ENCODE peak calls at places on chromosomes 1 and 21, in six cellular contexts. G, H, O, S, J and Z are unnamed samples.

GRCh38 chr1:117967900-117968299 is 38.4 kb downstream of the WDR3 start:
- DNase-seq in G (no peak), H (no peak), O (peak), S (no peak), J (peak), Z (no peak)

GRCh38 chr1:13583964-13584791 is 546 bp downstream of the PDPN start:
- DNase-seq in G (no peak), H (peak), O (no peak), S (no peak), J (peak), Z (no peak)

GRCh38 chr1:66271216-66271903 is 262.6 kb upstream of the SGIP1 start:
- DNase-seq in G (no peak), H (peak), O (peak), S (peak), J (peak), Z (no peak)

GRCh38 chr1:213277036-213277435 is 226.0 kb downstream of the RPS6KC1 start:
- DNase-seq in G (no peak), H (no peak), O (no peak), S (no peak), J (no peak), Z (no peak)

GRCh38 chr1:57551476-57551875 is 127.6 kb upstream of the DAB1 start:
- DNase-seq in G (no peak), H (no peak), O (no peak), S (no peak), J (no peak), Z (no peak)

GRCh38 chr1:99264201-99265021 is at the start of gene PLPPR4:
- DNase-seq in G (no peak), H (peak), O (peak), S (no peak), J (peak), Z (peak)

GRCh38 chr1:47651311-47652089 is 213.7 kb downstream of the FOXD2 start:
- DNase-seq in G (no peak), H (no peak), O (no peak), S (no peak), J (no peak), Z (no peak)

GRCh38 chr21:27759091-27759659 is 792.3 kb upstream of the ADAMTS5 start:
- DNase-seq in G (no peak), H (no peak), O (no peak), S (no peak), J (peak), Z (peak)

GRCh38 chr1:53644496-53644895 is 94.5 kb downstream of the GLIS1 start:
- DNase-seq in G (no peak), H (no peak), O (no peak), S (no peak), J (no peak), Z (no peak)

GRCh38 chr21:44991538-44992483 is 52.0 kb downstream of the SLX9 start:
- DNase-seq in G (no peak), H (peak), O (peak), S (no peak), J (no peak), Z (no peak)

GRCh38 chr21:30480145-30480544 is at the start of gene KRTAP19-1:
- DNase-seq in G (no peak), H (no peak), O (no peak), S (no peak), J (no peak), Z (no peak)

GRCh38 chr1:207898260-207898659 is 12.7 kb downstream of the CD34 start:
- DNase-seq in G (no peak), H (no peak), O (no peak), S (no peak), J (no peak), Z (no peak)

GRCh38 chr1:234330843-234331215 is 42.4 kb upstream of the COA6 start:
- DNase-seq in G (no peak), H (no peak), O (no peak), S (no peak), J (peak), Z (no peak)

GRCh38 chr1:21647431-21648373 is 21.5 kb downstream of the RAP1GAP start:
- DNase-seq in G (no peak), H (peak), O (peak), S (no peak), J (peak), Z (no peak)

GRCh38 chr21:42193131-42193671 is 25.7 kb upstream of the ABCG1 start:
- DNase-seq in G (peak), H (no peak), O (no peak), S (no peak), J (no peak), Z (no peak)

GRCh38 chr1:192977089-192977706 is 82.0 kb downstream of the UCHL5 start:
- DNase-seq in G (no peak), H (no peak), O (no peak), S (no peak), J (no peak), Z (no peak)

GRCh38 chr1:184386271-184387068 is at the start of gene C1orf21:
- DNase-seq in G (peak), H (peak), O (peak), S (peak), J (peak), Z (peak)

GRCh38 chr1:179575497-179576314 is at the start of gene NPHS2:
- DNase-seq in G (no peak), H (no peak), O (no peak), S (no peak), J (no peak), Z (no peak)

GRCh38 chr1:52423771-52424170 is 19.4 kb downstream of the PRPF38A start:
- DNase-seq in G (peak), H (no peak), O (no peak), S (no peak), J (no peak), Z (no peak)

GRCh38 chr1:196951711-196952394 is 8.3 kb downstream of the CFHR2 start:
- DNase-seq in G (no peak), H (no peak), O (peak), S (no peak), J (peak), Z (no peak)

GRCh38 chr1:98112631-98113030 is 191.8 kb upstream of the DPYD start:
- DNase-seq in G (no peak), H (no peak), O (no peak), S (no peak), J (peak), Z (no peak)

GRCh38 chr1:151371340-151371739 is 1.2 kb downstream of the SELENBP1 start:
- DNase-seq in G (no peak), H (peak), O (peak), S (no peak), J (peak), Z (no peak)

GRCh38 chr1:35725591-35725990 is 6.9 kb upstream of the C1orf216 start:
- DNase-seq in G (no peak), H (no peak), O (peak), S (no peak), J (peak), Z (peak)

GRCh38 chr1:197557302-197557701 is 218.0 kb downstream of the DENND1B start:
- DNase-seq in G (no peak), H (no peak), O (peak), S (no peak), J (peak), Z (no peak)

GRCh38 chr1:65948609-65949229 is 156.0 kb downstream of the PDE4B start:
- DNase-seq in G (no peak), H (no peak), O (peak), S (no peak), J (peak), Z (peak)

GRCh38 chr1:14602131-14602530 is 3.6 kb downstream of the KAZN start:
- DNase-seq in G (no peak), H (peak), O (no peak), S (no peak), J (peak), Z (peak)

GRCh38 chr1:168623003-168623828 is 46.8 kb downstream of the XCL1 start:
- DNase-seq in G (no peak), H (peak), O (peak), S (no peak), J (peak), Z (no peak)

GRCh38 chr1:72186733-72187307 is 95.5 kb downstream of the NEGR1 start:
- DNase-seq in G (no peak), H (no peak), O (peak), S (no peak), J (peak), Z (no peak)

GRCh38 chr1:115069626-115070308 is 19.5 kb downstream of the TSPAN2 start:
- DNase-seq in G (no peak), H (no peak), O (peak), S (no peak), J (no peak), Z (no peak)
- H3K27ac ChIP-seq in G (no peak), H (no peak), O (no peak), S (peak), J (peak), Z (no peak)

GRCh38 chr1:50661626-50662025 is 238.4 kb upstream of the DMRTA2 start:
- DNase-seq in G (no peak), H (no peak), O (peak), S (no peak), J (peak), Z (no peak)
- H3K27ac ChIP-seq in G (no peak), H (no peak), O (no peak), S (no peak), J (peak), Z (no peak)

GRCh38 chr1:109643385-109644230 is 12.3 kb upstream of the GSTM4 start:
- DNase-seq in G (peak), H (peak), O (peak), S (no peak), J (peak), Z (peak)
- H3K27ac ChIP-seq in G (no peak), H (no peak), O (no peak), S (no peak), J (no peak), Z (no peak)

GRCh38 chr1:84698151-84698651 is 7.9 kb upstream of the SSX2IP start:
- DNase-seq in G (no peak), H (no peak), O (peak), S (no peak), J (peak), Z (no peak)

GRCh38 chr1:84700065-84700464 is 9.8 kb upstream of the SSX2IP start:
- DNase-seq in G (no peak), H (no peak), O (no peak), S (no peak), J (no peak), Z (no peak)

GRCh38 chr1:84698718-84699117 is 8.5 kb upstream of the SSX2IP start:
- DNase-seq in G (no peak), H (no peak), O (peak), S (no peak), J (peak), Z (no peak)

GRCh38 chr1:84702143-84702542 is 11.9 kb upstream of the SSX2IP start:
- DNase-seq in G (no peak), H (no peak), O (no peak), S (no peak), J (no peak), Z (no peak)

DNA sequence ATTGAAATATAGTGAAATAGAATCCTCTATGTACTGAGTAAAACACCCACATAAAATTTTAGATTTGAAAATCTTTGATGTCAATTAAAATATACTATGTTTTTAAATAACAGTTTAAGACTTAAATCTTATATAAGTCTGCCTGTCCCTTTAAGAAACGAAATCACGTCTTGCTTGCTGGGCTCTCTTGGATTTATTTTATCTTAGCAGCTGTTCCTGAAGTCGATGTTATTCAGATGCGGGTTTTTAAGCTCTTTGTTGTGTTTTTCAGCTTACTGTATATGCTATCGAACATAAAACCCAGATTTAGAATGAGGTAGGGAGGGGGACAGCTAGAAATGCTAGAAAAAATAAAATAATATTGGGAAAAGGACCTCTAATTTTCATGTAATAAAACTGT is 11.1 kb upstream of the SSX2IP start:
- DNase-seq in G (no peak), H (no peak), O (peak), S (no peak), J (peak), Z (no peak)
- H3K27ac ChIP-seq in G (no peak), H (no peak), O (peak), S (peak), J (no peak), Z (no peak)

DNA sequence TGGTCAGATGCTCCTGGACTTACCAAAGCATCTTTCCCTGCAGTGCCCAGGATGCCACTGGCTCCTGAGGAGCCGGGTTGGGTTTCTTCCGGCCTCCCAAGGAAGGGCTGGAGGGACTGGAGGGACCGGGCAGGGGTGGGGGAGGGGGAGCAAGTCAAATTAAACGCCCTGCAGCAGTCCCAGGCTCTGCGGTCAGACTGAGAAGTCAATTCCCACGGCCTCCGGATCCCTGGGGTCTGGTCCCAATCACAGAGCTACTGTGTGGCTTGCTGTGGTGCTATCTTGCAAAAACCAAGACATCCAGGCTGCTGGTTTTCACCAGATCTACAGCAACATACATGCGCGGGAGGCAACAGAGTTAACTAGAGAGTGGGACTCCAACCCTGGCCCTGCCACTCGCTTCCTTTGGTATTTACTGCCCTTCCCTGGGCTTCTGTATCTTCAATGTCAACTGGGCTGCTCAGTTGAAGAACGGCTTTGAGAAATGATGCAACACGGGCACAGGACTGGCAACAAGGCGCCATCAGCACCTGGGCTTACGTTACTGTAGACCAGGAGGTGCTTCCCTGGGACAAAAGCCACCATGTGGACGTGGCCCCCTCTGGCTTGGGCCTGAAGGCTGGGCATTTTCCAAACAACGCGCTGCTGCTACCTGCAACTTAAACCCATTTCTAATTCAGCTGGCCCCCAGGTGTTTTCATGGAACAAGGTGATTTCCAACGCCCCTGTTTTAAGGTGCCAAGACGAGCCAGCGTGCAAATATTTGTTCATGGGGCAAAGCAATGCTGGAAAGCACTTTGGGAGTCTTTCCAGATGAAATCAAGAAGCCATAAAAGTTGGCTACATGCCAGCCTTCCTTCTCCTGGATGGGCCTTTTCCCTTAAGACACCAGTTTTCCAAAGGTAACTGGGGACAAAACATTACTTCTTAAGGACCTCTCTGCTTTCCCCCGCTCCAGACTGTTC is 11.5 kb downstream of the RCC2 start:
- DNase-seq in G (no peak), H (no peak), O (no peak), S (no peak), J (no peak), Z (no peak)
- H3K27ac ChIP-seq in G (no peak), H (no peak), O (no peak), S (no peak), J (no peak), Z (no peak)